ENCODE peak calls at places on chromosomes 3 and 15, in five cellular contexts. One of them, this sample, is unnamed.

GRCh38 chr3:10625307-10625706 is 119.9 kb upstream of the ATP2B2 start:
- DNase-seq in SK-N-SH: no peak
- DNase-seq in HepG2: no peak
- DNase-seq in GM12878: no peak
- DNase-seq in K562: no peak
- DNase-seq in this sample: no peak

GRCh38 chr15:82060817-82061216 is 15.0 kb upstream of the MEX3B start:
- DNase-seq in SK-N-SH: no peak
- DNase-seq in HepG2: no peak
- DNase-seq in GM12878: no peak
- DNase-seq in K562: no peak
- DNase-seq in this sample: no peak

GRCh38 chr3:119524931-119525662 is 26.8 kb downstream of the TIMMDC1 start:
- DNase-seq in SK-N-SH: peak; percentile 11
- DNase-seq in HepG2: no peak
- DNase-seq in GM12878: no peak
- DNase-seq in K562: no peak
- DNase-seq in this sample: no peak

GRCh38 chr3:46369675-46370132 is 1.0 kb upstream of the CCR5 start:
- DNase-seq in SK-N-SH: no peak
- DNase-seq in HepG2: no peak
- DNase-seq in GM12878: no peak
- DNase-seq in K562: no peak
- DNase-seq in this sample: no peak

GRCh38 chr3:176663819-176664218 is 533.5 kb downstream of the TBL1XR1 start:
- DNase-seq in SK-N-SH: peak; percentile 29
- DNase-seq in HepG2: peak; percentile 36
- DNase-seq in GM12878: no peak
- DNase-seq in K562: no peak
- DNase-seq in this sample: peak; percentile 66

GRCh38 chr3:133991637-133992036 is 38.1 kb downstream of the SLCO2A1 start:
- DNase-seq in SK-N-SH: no peak
- DNase-seq in HepG2: no peak
- DNase-seq in GM12878: no peak
- DNase-seq in K562: no peak
- DNase-seq in this sample: no peak

GRCh38 chr15:37885651-37886050 is 48.8 kb upstream of the TMCO5A start:
- DNase-seq in SK-N-SH: no peak
- DNase-seq in HepG2: no peak
- DNase-seq in GM12878: no peak
- DNase-seq in K562: no peak
- DNase-seq in this sample: no peak

GRCh38 chr3:9037113-9037715 is 73.9 kb upstream of the RAD18 start:
- DNase-seq in SK-N-SH: peak; percentile 51
- DNase-seq in HepG2: no peak
- DNase-seq in GM12878: no peak
- DNase-seq in K562: no peak
- DNase-seq in this sample: no peak

GRCh38 chr3:112829031-112829430 is 17.6 kb downstream of the CD200R1L start:
- DNase-seq in SK-N-SH: no peak
- DNase-seq in HepG2: no peak
- DNase-seq in GM12878: no peak
- DNase-seq in K562: no peak
- DNase-seq in this sample: no peak

GRCh38 chr3:156029208-156029607 is 91.2 kb upstream of the KCNAB1 start:
- DNase-seq in SK-N-SH: no peak
- DNase-seq in HepG2: no peak
- DNase-seq in GM12878: no peak
- DNase-seq in K562: no peak
- DNase-seq in this sample: no peak

GRCh38 chr15:23606226-23606625 is 40.8 kb downstream of the MKRN3 start:
- DNase-seq in SK-N-SH: no peak
- DNase-seq in HepG2: no peak
- DNase-seq in GM12878: no peak
- DNase-seq in K562: no peak
- DNase-seq in this sample: no peak

GRCh38 chr15:83850015-83850414 is 196.1 kb downstream of the ADAMTSL3 start:
- DNase-seq in SK-N-SH: no peak
- DNase-seq in HepG2: no peak
- DNase-seq in GM12878: no peak
- DNase-seq in K562: no peak
- DNase-seq in this sample: no peak

GRCh38 chr3:196812853-196813252 is 54.9 kb upstream of the SENP5 start:
- DNase-seq in SK-N-SH: no peak
- DNase-seq in HepG2: no peak
- DNase-seq in GM12878: no peak
- DNase-seq in K562: no peak
- DNase-seq in this sample: no peak

GRCh38 chr3:21936207-21936606 is 185.2 kb upstream of the ZNF385D start:
- DNase-seq in SK-N-SH: no peak
- DNase-seq in HepG2: no peak
- DNase-seq in GM12878: no peak
- DNase-seq in K562: no peak
- DNase-seq in this sample: no peak

GRCh38 chr3:187211532-187212274 is 14.4 kb downstream of the RTP1 start:
- DNase-seq in SK-N-SH: no peak
- DNase-seq in HepG2: no peak
- DNase-seq in GM12878: no peak
- DNase-seq in K562: no peak
- DNase-seq in this sample: peak; percentile 38

GRCh38 chr3:10779293-10779805 is 36.7 kb upstream of the SLC6A11 start:
- DNase-seq in SK-N-SH: no peak
- DNase-seq in HepG2: no peak
- DNase-seq in GM12878: no peak
- DNase-seq in K562: no peak
- DNase-seq in this sample: no peak

GRCh38 chr15:65318870-65319356 is 14.4 kb downstream of the RNU5B-1 start:
- DNase-seq in SK-N-SH: peak; percentile 86
- DNase-seq in HepG2: peak; percentile 68
- DNase-seq in GM12878: no peak
- DNase-seq in K562: peak; percentile 90
- DNase-seq in this sample: peak; percentile 70

GRCh38 chr3:62833538-62833937 is 41.7 kb downstream of the CADPS start:
- DNase-seq in SK-N-SH: peak; percentile 11
- DNase-seq in HepG2: peak; percentile 1
- DNase-seq in GM12878: no peak
- DNase-seq in K562: no peak
- DNase-seq in this sample: no peak

DNA sequence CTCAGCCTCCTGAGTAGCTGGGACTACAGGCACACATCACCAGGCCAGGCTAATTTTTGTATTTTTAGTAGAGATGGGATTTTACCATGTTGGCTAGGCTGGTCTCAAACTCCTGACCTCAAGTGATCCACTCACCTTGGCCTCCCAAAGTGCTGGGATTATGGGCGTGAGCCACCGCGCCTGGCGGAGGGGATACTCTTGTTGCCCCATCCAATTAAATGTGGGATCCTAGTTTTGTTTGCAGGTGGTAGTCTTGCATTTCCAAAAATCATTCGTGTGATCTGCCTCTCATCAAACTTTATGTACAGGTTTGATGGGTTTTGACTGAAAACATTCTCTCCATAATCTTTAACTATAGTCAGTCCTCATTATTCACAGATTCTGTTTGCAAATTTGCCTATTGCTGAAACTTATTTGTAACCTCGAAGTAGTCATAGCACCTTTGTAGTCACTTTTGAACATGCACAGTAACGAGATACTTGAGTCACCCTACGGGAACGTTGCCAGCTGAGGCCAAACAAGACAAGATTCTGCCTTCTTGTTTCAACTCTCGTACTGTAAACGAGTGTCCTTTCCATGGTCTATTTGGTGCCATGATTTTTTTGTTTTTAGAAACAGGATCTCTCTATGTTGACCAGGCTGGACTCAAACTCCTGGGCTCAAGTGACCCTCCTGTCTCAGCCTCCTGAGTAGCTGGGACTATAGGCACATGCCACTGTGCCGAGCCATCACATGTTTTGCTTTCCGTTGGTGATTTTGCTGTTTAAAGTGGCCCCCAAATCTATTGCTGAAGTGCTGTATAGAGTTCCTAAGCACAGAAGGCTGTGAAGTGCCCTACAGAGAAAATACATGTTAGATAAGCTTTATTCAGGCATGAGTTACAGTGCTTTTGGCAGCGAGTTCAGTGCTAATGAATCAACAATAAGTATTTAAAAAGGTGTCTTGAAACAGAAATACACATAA is 8.1 kb upstream of the MAPK6 start:
- DNase-seq in SK-N-SH: no peak
- DNase-seq in HepG2: peak; percentile 39
- DNase-seq in GM12878: peak; percentile 68
- DNase-seq in K562: peak; percentile 20
- DNase-seq in this sample: peak; percentile 97
- TF ChIP-seq SMC3 in SK-N-SH: no peak
- TF ChIP-seq SMC3 in HepG2: no peak
- TF ChIP-seq SMC3 in GM12878: no peak
- TF ChIP-seq SMC3 in K562: no peak
- TF ChIP-seq SMC3 in this sample: no peak

GRCh38 chr3:129139911-129140310 is 18.3 kb upstream of the RAB43 start:
- DNase-seq in SK-N-SH: no peak
- DNase-seq in HepG2: no peak
- DNase-seq in GM12878: no peak
- DNase-seq in K562: no peak
- DNase-seq in this sample: no peak
- TF ChIP-seq USF2 in SK-N-SH: no peak
- TF ChIP-seq USF2 in HepG2: no peak
- TF ChIP-seq USF2 in GM12878: no peak
- TF ChIP-seq USF2 in K562: no peak
- TF ChIP-seq USF2 in this sample: no peak

DNA sequence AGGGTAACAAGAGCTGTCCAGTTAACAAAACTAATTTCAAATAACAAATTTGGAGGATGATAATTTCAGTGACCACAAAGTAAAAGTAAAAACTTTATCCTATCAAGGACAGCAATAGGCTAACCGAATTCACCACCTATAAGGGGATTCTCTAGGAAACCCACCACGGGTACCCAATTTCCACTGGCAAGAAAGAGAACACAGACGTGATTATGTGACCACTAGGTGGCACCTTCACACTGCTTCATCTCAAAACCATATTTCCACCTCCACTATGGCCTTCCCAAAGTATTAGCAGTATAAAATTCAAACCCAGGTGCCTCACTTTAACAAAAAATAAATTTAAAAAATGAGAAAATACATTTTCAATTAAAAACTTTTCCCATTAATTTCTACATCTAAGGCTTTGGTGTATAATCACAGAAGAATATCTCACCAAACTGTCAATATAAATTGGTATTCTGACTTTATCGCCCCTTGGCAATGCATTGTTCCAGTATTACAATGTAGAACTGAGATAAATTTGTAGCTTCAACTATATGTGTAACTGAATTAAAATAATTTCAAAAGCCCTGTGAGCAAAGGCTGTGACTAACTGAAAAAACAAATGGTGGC is 96.5 kb downstream of the FSIP1 start:
- DNase-seq in SK-N-SH: peak; percentile 53
- DNase-seq in HepG2: peak; percentile 43
- DNase-seq in GM12878: no peak
- DNase-seq in K562: peak; percentile 53
- DNase-seq in this sample: peak; percentile 70
- H2AFZ ChIP-seq in SK-N-SH: no peak overlapping the region
- H2AFZ ChIP-seq in HepG2: no peak overlapping the region
- H2AFZ ChIP-seq in GM12878: no peak overlapping the region
- H2AFZ ChIP-seq in K562: no peak overlapping the region
- H2AFZ ChIP-seq in this sample: no peak overlapping the region

DNA sequence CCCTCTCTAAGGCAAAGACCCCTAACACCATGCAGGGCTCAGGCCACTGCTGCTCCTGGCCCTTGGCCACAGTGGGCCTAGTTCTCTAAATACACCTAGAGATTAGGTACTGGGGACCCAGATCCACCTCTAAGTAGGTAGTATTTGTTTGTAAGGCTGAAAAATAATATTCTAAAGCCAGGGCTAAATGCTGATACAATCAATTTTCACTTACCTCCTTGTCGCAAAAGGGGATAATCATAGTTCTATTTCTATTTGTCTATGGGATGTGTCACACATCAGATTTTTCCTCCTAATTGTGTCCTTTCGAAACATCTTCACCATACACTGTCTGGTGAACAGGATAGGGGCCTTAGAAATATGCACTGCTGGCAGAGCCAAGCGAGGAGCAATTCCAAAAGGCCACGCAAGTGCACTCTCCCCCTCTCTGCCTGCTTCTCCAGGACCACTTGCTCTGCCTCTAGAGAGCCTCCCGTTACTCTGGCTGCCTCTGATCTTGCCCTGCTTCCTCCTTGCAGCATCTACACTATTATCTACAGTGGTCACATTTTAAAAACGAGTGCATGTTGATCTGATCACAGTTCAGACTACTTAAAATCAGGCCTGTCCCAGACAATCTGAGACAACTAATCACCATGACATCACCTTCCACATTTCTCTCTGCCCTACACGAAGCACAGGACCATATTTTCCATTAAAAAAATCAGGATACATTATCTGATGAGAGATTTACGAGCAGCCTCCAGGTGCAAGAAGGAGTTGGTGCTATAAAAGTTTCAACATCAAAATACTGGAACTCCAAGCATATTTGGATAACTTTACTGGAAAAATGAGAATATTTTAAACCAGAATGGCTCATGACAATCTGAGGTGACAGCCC is 115.4 kb downstream of the MYLK start:
- DNase-seq in SK-N-SH: peak; percentile 26
- DNase-seq in HepG2: no peak
- DNase-seq in GM12878: no peak
- DNase-seq in K562: no peak
- DNase-seq in this sample: no peak
- TF ChIP-seq SMC3 in SK-N-SH: no peak
- TF ChIP-seq SMC3 in HepG2: no peak
- TF ChIP-seq SMC3 in GM12878: no peak
- TF ChIP-seq SMC3 in K562: no peak
- TF ChIP-seq SMC3 in this sample: no peak

DNA sequence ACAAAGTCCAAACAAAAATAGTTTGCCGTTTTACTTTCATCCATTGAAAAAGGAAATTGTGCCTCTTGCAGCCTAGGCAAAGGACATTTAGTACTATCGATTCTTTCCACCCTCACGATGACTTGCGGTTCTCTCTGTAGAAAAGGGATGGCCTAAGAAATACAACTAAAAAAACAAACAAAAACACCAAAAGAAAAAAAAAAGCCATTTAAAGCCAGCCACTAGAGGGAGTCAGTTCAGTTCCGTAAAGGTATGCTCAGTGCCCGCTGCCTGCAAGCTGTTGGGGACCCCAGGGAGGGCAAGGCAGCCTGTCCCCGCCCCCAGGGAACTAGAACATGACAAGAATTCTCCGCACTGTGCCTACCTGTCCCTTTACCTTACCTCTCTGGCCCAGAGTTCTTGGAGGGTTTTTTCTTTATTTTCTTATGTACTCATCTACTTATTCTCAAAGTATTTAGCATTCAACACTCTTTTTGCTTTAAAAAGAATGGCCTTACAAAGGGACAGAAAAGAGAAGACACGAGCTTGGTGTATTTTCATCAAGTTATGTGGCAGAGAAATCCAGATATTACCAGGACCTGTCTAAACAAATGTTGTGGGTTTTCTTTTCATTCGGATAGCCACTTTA is 29.9 kb upstream of the NR2E3 start:
- DNase-seq in SK-N-SH: peak; percentile 77
- DNase-seq in HepG2: peak; percentile 45
- DNase-seq in GM12878: peak; percentile 49
- DNase-seq in K562: peak; percentile 54
- DNase-seq in this sample: peak; percentile 66
- TF ChIP-seq USF2 in SK-N-SH: no peak
- TF ChIP-seq USF2 in HepG2: no peak
- TF ChIP-seq USF2 in GM12878: no peak
- TF ChIP-seq USF2 in K562: no peak
- TF ChIP-seq USF2 in this sample: no peak